ENCODE peak calls at places on chromosome 19, in nine cellular contexts. G is brain microvascular endothelial cell, B is fibroblast of lung, N is mammary epithelial cell, R is neural progenitor cell, E is right lobe of liver, W is esophagus squamous epithelium, C is left lung, D is hepatocyte. V is an unnamed sample.

GRCh38 chr19:51595190-51595589 is 24.1 kb downstream of the ZNF175 start:
- DNase-seq in R (no peak), B (no peak), G (no peak), N (no peak), E (no peak), C (no peak), W (no peak), D (no peak), V (no peak)

GRCh38 chr19:47032171-47032811 is 12.7 kb downstream of the NPAS1 start:
- DNase-seq in B (no peak), W (no peak), N (peak; percentile 33), R (peak; percentile 71), D (peak; percentile 77), G (no peak), E (no peak), C (peak; percentile 85), V (no peak)

GRCh38 chr19:8663920-8664670 is 33.7 kb downstream of the NFILZ start:
- DNase-seq in B (no peak), D (no peak), G (no peak), N (no peak), W (no peak), R (no peak), E (no peak), C (no peak), V (no peak)

GRCh38 chr19:21751379-21751778 is 16.0 kb downstream of the ZNF100 start:
- DNase-seq in N (no peak), B (peak; percentile 39), R (no peak), W (no peak), C (no peak), D (no peak), E (no peak), G (peak; percentile 32), V (no peak)

GRCh38 chr19:40744554-40745401 is 5.5 kb downstream of the ACTMAP start:
- DNase-seq in C (no peak), B (no peak), R (peak; percentile 34), N (no peak), E (no peak), G (no peak), D (peak; percentile 49), W (no peak), V (no peak)

GRCh38 chr19:50835785-50836542 is 2.6 kb upstream of the KLK15 start:
- DNase-seq in E (peak; percentile 91), W (no peak), G (peak; percentile 50), B (peak; percentile 35), R (peak; percentile 79), D (peak; percentile 91), C (peak; percentile 93), N (peak; percentile 67), V (no peak)

GRCh38 chr19:43675269-43675879 is 5.4 kb upstream of the PLAUR start:
- DNase-seq in B (peak; percentile 23), E (no peak), D (peak; percentile 86), N (peak; percentile 100), R (no peak), G (peak; percentile 31), W (no peak), C (peak; percentile 82), V (no peak)

GRCh38 chr19:13744179-13744578 is 20.1 kb upstream of the MRI1 start:
- DNase-seq in C (no peak), D (no peak), W (no peak), G (no peak), E (no peak), B (no peak), R (no peak), N (no peak), V (no peak)

GRCh38 chr19:13881231-13881691 is 4.3 kb downstream of the NANOS3 start:
- DNase-seq in E (no peak), W (no peak), G (no peak), B (no peak), C (no peak), D (no peak), R (peak; percentile 69), N (no peak), V (no peak)

GRCh38 chr19:47729799-47730520 is 15.4 kb upstream of the NOP53 start:
- DNase-seq in B (no peak), N (peak; percentile 52), R (peak; percentile 82), C (peak; percentile 90), E (no peak), W (no peak), G (no peak), D (peak; percentile 84), V (no peak)

GRCh38 chr19:46546194-46546896 is 50.7 kb upstream of the PNMA8B start:
- DNase-seq in N (peak; percentile 54), B (peak; percentile 15), D (peak; percentile 86), E (peak; percentile 79), R (peak; percentile 51), W (no peak), G (peak; percentile 28), C (no peak), V (no peak)

GRCh38 chr19:5567360-5567970 is at the start of gene TINCR:
- DNase-seq in N (no peak), C (no peak), E (no peak), B (no peak), D (peak; percentile 56), W (no peak), R (peak; percentile 85), G (no peak), V (no peak)

GRCh38 chr19:34418300-34418699 is 9.9 kb upstream of the UBA2 start:
- DNase-seq in W (no peak), D (no peak), C (no peak), G (no peak), R (no peak), E (no peak), B (no peak), N (no peak), V (no peak)

DNA sequence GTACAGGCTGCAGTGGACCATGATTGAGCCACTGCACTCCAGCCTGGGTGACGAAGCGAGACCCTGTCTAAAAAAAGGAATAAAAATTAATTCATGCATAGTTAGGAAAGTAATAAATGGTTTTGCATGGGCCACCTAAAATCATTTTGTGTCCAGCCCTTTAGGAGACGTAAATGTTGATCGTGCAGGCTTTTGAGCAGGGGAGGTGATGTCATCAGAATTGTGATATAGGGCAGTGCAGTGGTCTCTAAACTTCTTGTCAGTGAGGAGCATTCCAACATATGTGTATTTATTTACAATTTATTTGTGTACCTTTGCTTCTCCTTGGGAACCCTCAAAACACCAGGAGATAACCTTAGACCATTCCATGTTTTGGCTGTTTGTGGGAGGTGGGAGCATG is 3.0 kb downstream of the SMARCA4 start:
- DNase-seq in R (no peak), G (no peak), E (no peak), D (no peak), B (no peak), C (no peak), N (no peak), W (no peak), V (no peak)
- H3K4me3 ChIP-seq in R (no peak overlapping the region), G (no peak overlapping the region), E (no peak overlapping the region), D (no peak overlapping the region), B (no peak overlapping the region), C (no peak overlapping the region), N (no peak overlapping the region), W (no peak overlapping the region), V (no peak overlapping the region)

GRCh38 chr19:57656346-57656745 is 12.4 kb upstream of the ZSCAN4 start:
- DNase-seq in N (peak; percentile 28), E (no peak), D (no peak), R (no peak), G (no peak), C (no peak), W (no peak), B (no peak), V (no peak)

GRCh38 chr19:57648336-57649003 is 15.5 kb downstream of the ZNF211 start:
- DNase-seq in B (no peak), R (no peak), D (no peak), W (no peak), G (no peak), C (no peak), E (no peak), N (no peak), V (no peak)

GRCh38 chr19:57655443-57655842 is 13.3 kb upstream of the ZSCAN4 start:
- DNase-seq in N (no peak), G (no peak), B (no peak), R (no peak), E (no peak), C (no peak), D (peak; percentile 9), W (no peak), V (no peak)

GRCh38 chr19:57653689-57654088 is 15.0 kb upstream of the ZSCAN4 start:
- DNase-seq in G (no peak), C (no peak), N (no peak), E (no peak), D (no peak), R (no peak), W (no peak), B (no peak), V (no peak)

DNA sequence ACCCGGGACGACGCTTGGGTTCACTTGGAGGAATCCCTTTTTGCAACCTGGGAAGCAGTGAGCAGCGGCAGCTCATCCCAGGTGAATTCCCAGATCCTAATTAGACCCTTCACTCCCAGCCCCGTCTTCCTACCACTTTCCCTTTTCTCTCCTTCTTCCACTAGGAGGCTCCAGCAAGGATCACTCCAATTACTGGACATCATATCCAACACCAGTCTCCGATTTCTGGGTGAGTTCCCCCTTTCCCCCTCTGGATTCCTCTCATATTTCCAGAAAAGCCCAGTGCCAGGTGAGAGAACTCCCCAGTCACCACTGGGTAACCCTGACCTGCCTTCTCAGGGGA is 17.1 kb upstream of the ZSCAN4 start:
- DNase-seq in N (no peak), G (no peak), W (no peak), R (peak; percentile 9), C (no peak), E (no peak), B (no peak), D (no peak), V (no peak)
- H3K4me3 ChIP-seq in N (peak overlapping the region; percentile 39), G (no peak overlapping the region), W (no peak overlapping the region), R (no peak overlapping the region), C (peak overlapping the region; percentile 19), E (no peak overlapping the region), B (no peak overlapping the region), D (no peak overlapping the region), V (no peak overlapping the region)

DNA sequence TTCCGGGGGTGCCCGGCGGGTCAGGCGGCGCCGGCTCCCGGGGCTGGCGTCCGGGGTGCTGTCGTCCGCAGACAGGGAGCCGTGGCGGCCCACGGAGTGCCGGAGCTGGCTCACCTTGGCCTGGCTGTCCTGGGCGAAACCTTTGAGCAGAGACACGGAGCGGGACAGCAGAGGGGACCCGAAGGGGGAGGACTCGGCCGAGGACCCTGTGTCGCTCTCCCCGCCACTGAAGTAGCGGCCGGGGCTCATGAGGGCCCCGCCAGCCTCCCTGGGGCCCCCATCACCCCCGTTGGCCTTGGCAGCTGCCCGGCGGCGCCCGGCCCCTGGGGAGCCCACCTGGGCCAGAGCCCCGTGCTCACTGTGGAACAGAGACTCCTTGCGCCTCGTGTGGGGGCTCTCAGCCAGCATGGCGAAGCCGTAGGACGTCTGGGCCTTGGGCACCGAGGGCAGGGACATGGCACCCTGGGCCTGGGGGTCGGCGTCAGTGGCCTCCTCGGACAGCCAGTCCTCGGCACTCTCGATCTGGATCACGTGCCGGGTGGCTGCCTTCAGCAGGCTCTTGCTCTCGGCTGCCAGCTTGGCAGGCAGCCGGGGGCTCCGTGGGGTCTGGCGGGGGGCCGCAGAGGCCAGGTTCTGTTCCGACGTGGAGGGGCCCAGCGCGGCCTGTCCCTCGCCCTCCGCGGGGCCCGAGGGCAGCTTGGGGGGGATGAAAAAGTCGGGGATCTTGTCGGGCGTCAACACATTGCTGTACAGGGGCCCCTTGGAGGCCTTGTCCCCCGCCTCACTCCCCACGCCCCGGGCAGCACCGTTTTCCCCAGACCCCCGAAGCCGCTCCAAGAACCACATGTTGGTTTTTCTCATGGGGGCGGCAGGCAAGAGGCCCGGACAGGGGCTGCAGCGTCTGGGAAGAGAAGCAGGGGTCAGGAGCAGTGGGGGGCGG is 1.2 kb downstream of the C2CD4C start:
- DNase-seq in C (peak; percentile 79), R (no peak), W (no peak), N (no peak), G (no peak), B (no peak), E (peak; percentile 45), D (no peak), V (no peak)
- H3K4me3 ChIP-seq in C (peak overlapping the region; percentile 36), R (peak overlapping the region; percentile 99), W (no peak overlapping the region), N (no peak overlapping the region), G (no peak overlapping the region), B (no peak overlapping the region), E (no peak overlapping the region), D (no peak overlapping the region), V (peak overlapping the region; percentile 70)

GRCh38 chr19:55704494-55705245 is 29.6 kb downstream of the EPN1 start:
- DNase-seq in B (no peak), R (no peak), C (no peak), E (no peak), G (no peak), W (no peak), D (no peak), N (no peak), V (no peak)
- H3K4me3 ChIP-seq in B (no peak overlapping the region), R (no peak overlapping the region), C (no peak overlapping the region), E (no peak overlapping the region), G (no peak overlapping the region), W (no peak overlapping the region), D (no peak overlapping the region), N (no peak overlapping the region), V (no peak overlapping the region)